ENCODE peak calls at places on chromosomes 12 and 14, in nine cellular contexts. One of them, this sample, is unnamed. For H3K9me3, the result is how much of the 10 kb centered on the place peaks cover.

GRCh38 chr12:30105505-30105904 is 321.8 kb upstream of the TMTC1 start:
- DNase-seq in tibial nerve: no peak
- DNase-seq in GM12878: no peak
- DNase-seq in A549: no peak
- DNase-seq in stomach: no peak
- DNase-seq in ovary: no peak
- DNase-seq in uterus: no peak
- DNase-seq in heart left ventricle: no peak
- DNase-seq in adrenal gland: no peak
- DNase-seq in this sample: no peak

GRCh38 chr12:27523305-27523641 is 733 bp upstream of the PPFIBP1 start:
- DNase-seq in adrenal gland: no peak
- DNase-seq in GM12878: no peak
- DNase-seq in tibial nerve: no peak
- DNase-seq in stomach: no peak
- DNase-seq in heart left ventricle: no peak
- DNase-seq in ovary: no peak
- DNase-seq in uterus: no peak
- DNase-seq in A549: no peak
- DNase-seq in this sample: no peak

GRCh38 chr12:132084681-132085635 is 59.2 kb downstream of the DDX51 start:
- DNase-seq in tibial nerve: no peak
- DNase-seq in adrenal gland: peak
- DNase-seq in stomach: peak
- DNase-seq in ovary: peak
- DNase-seq in A549: peak
- DNase-seq in GM12878: no peak
- DNase-seq in uterus: peak
- DNase-seq in heart left ventricle: peak
- DNase-seq in this sample: peak

GRCh38 chr12:131833896-131834641 is 5.9 kb downstream of the MMP17 start:
- DNase-seq in GM12878: no peak
- DNase-seq in tibial nerve: no peak
- DNase-seq in A549: peak
- DNase-seq in ovary: no peak
- DNase-seq in adrenal gland: no peak
- DNase-seq in uterus: no peak
- DNase-seq in stomach: no peak
- DNase-seq in heart left ventricle: no peak
- DNase-seq in this sample: no peak

GRCh38 chr12:75483411-75483810 is 2.9 kb downstream of the GLIPR1 start:
- DNase-seq in adrenal gland: no peak
- DNase-seq in tibial nerve: no peak
- DNase-seq in ovary: no peak
- DNase-seq in A549: no peak
- DNase-seq in GM12878: no peak
- DNase-seq in uterus: no peak
- DNase-seq in stomach: no peak
- DNase-seq in heart left ventricle: no peak
- DNase-seq in this sample: no peak

GRCh38 chr12:95695741-95696140 is 94.8 kb downstream of the NTN4 start:
- DNase-seq in stomach: no peak
- DNase-seq in A549: no peak
- DNase-seq in ovary: no peak
- DNase-seq in uterus: no peak
- DNase-seq in tibial nerve: no peak
- DNase-seq in heart left ventricle: no peak
- DNase-seq in adrenal gland: no peak
- DNase-seq in GM12878: no peak
- DNase-seq in this sample: no peak

GRCh38 chr12:24424376-24424775 is 474.9 kb upstream of the SOX5 start:
- DNase-seq in uterus: no peak
- DNase-seq in A549: no peak
- DNase-seq in adrenal gland: no peak
- DNase-seq in heart left ventricle: no peak
- DNase-seq in GM12878: no peak
- DNase-seq in tibial nerve: no peak
- DNase-seq in ovary: no peak
- DNase-seq in stomach: no peak
- DNase-seq in this sample: no peak

GRCh38 chr12:119808441-119808840 is 68.7 kb downstream of the CIT start:
- DNase-seq in A549: no peak
- DNase-seq in GM12878: no peak
- DNase-seq in tibial nerve: no peak
- DNase-seq in stomach: no peak
- DNase-seq in heart left ventricle: no peak
- DNase-seq in ovary: no peak
- DNase-seq in uterus: no peak
- DNase-seq in adrenal gland: no peak
- DNase-seq in this sample: no peak

GRCh38 chr12:131586761-131587160 is 124.1 kb upstream of the SFSWAP start:
- DNase-seq in stomach: no peak
- DNase-seq in heart left ventricle: no peak
- DNase-seq in GM12878: no peak
- DNase-seq in adrenal gland: no peak
- DNase-seq in ovary: no peak
- DNase-seq in uterus: no peak
- DNase-seq in tibial nerve: no peak
- DNase-seq in A549: no peak
- DNase-seq in this sample: no peak

GRCh38 chr12:5466521-5466960 is 34.6 kb downstream of the NTF3 start:
- DNase-seq in heart left ventricle: no peak
- DNase-seq in ovary: no peak
- DNase-seq in A549: no peak
- DNase-seq in GM12878: no peak
- DNase-seq in tibial nerve: no peak
- DNase-seq in uterus: no peak
- DNase-seq in stomach: no peak
- DNase-seq in adrenal gland: no peak
- DNase-seq in this sample: no peak

GRCh38 chr12:97148941-97149559 is 242.0 kb downstream of the NEDD1 start:
- DNase-seq in uterus: no peak
- DNase-seq in adrenal gland: peak
- DNase-seq in ovary: no peak
- DNase-seq in stomach: peak
- DNase-seq in A549: peak
- DNase-seq in tibial nerve: peak
- DNase-seq in heart left ventricle: peak
- DNase-seq in GM12878: no peak
- DNase-seq in this sample: peak

GRCh38 chr12:1590083-1590979 is 4.0 kb downstream of the FBXL14 start:
- DNase-seq in stomach: no peak
- DNase-seq in heart left ventricle: no peak
- DNase-seq in GM12878: no peak
- DNase-seq in uterus: no peak
- DNase-seq in tibial nerve: no peak
- DNase-seq in adrenal gland: no peak
- DNase-seq in ovary: peak
- DNase-seq in A549: no peak
- DNase-seq in this sample: peak

GRCh38 chr12:115880238-115880637 is 397.3 kb downstream of the MED13L start:
- DNase-seq in uterus: no peak
- DNase-seq in tibial nerve: no peak
- DNase-seq in adrenal gland: no peak
- DNase-seq in ovary: no peak
- DNase-seq in GM12878: no peak
- DNase-seq in A549: no peak
- DNase-seq in stomach: no peak
- DNase-seq in heart left ventricle: no peak
- DNase-seq in this sample: no peak

DNA sequence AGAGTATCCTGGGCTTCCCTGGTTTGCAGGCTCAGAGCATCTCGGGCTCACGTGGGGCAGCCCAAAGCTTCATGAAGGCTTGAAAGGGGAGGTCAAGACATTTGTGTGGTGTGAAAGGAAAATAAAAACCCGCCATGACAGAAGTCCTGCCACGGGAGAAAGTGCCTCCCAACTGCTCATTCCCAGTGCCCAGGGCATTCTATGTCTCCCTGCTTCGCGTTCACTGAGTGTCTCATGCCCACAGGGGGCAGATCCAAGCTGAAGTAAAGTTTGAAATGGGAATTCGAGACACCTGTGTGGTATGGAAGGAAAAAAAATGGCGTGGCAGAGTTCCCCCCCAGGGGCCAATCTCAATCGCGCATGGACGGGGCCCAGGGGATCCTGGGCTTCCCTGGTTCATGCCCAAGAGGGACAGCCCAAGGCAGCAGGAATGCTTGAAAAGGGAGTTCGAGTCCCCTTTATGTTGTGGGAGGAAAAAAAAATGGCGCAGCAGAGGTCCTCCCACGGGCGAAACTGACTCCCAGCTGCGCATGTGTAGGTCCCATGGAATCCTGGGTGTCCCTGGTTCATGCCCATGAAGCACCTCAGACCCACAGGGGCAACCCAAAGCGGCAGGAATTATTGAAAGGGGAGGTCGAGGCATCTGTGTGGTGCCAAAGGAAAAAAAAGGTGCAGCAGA is 576.7 kb downstream of the ALG10 start:
- DNase-seq in uterus: no peak
- DNase-seq in ovary: no peak
- DNase-seq in heart left ventricle: no peak
- DNase-seq in A549: no peak
- DNase-seq in GM12878: no peak
- DNase-seq in tibial nerve: no peak
- DNase-seq in adrenal gland: peak
- DNase-seq in stomach: peak
- DNase-seq in this sample: no peak
- H3K9me3 ChIP-seq in uterus: under half
- H3K9me3 ChIP-seq in ovary: under half
- H3K9me3 ChIP-seq in heart left ventricle: under half
- H3K9me3 ChIP-seq in A549: under half
- H3K9me3 ChIP-seq in GM12878: under half
- H3K9me3 ChIP-seq in tibial nerve: half or more
- H3K9me3 ChIP-seq in adrenal gland: under half
- H3K9me3 ChIP-seq in stomach: under half
- H3K9me3 ChIP-seq in this sample: under half

DNA sequence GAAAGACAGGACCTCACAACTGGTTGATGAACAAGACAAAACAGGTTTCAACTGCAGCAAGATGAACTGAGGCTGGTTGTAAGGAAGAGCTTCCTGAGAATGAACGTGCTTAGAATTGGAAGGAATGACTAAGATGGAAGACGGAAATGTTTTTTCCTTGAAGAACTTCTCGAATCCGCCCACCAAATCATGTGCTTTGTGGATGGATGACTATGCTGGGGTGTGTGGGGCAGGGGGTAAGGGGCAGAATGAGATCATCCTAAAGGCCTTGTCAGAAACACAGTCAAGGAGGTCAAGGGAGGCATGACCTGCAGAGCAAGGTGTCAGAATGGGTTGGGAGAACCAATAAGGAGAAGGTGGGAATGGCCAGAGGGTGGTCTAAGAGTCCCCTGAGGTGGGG is 84.3 kb downstream of the ACTN1 start:
- DNase-seq in uterus: no peak
- DNase-seq in GM12878: no peak
- DNase-seq in stomach: no peak
- DNase-seq in A549: no peak
- DNase-seq in heart left ventricle: no peak
- DNase-seq in ovary: no peak
- DNase-seq in adrenal gland: no peak
- DNase-seq in tibial nerve: no peak
- DNase-seq in this sample: no peak
- H3K27ac ChIP-seq in uterus: peak
- H3K27ac ChIP-seq in GM12878: no peak
- H3K27ac ChIP-seq in stomach: peak
- H3K27ac ChIP-seq in A549: no peak
- H3K27ac ChIP-seq in heart left ventricle: no peak
- H3K27ac ChIP-seq in ovary: no peak
- H3K27ac ChIP-seq in adrenal gland: no peak
- H3K27ac ChIP-seq in tibial nerve: no peak
- H3K27ac ChIP-seq in this sample: no peak

GRCh38 chr12:106357549-106358409 is at the start of gene POLR3B:
- DNase-seq in A549: peak
- DNase-seq in GM12878: peak
- DNase-seq in ovary: peak
- DNase-seq in heart left ventricle: peak
- DNase-seq in tibial nerve: peak
- DNase-seq in adrenal gland: peak
- DNase-seq in stomach: peak
- DNase-seq in uterus: peak
- DNase-seq in this sample: peak
- TF ChIP-seq POLR2A in A549: peak
- TF ChIP-seq POLR2A in GM12878: peak
- TF ChIP-seq POLR2A in ovary: peak
- TF ChIP-seq POLR2A in heart left ventricle: peak
- TF ChIP-seq POLR2A in tibial nerve: peak
- TF ChIP-seq POLR2A in adrenal gland: peak
- TF ChIP-seq POLR2A in stomach: no peak
- TF ChIP-seq POLR2A in uterus: peak
- TF ChIP-seq POLR2A in this sample: peak

DNA sequence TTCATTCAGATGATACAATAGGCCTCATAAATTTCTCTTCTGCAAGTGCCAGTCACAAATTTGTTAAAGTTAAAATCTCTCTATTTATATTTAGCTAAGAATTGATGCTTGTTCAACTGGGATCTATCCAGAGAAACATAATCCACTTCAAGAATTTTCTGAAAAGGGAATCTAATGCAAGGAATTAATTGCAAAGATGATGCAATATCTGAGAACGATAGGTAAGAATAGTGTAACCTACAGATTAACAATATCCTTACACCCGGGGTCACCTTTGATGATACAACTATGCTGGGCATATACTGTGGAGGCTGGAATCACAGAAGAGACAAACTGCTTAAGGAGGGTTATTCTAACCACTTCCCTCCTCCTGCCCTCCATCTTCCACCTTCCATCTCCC is 295.1 kb downstream of the FOXG1 start:
- DNase-seq in GM12878: no peak
- DNase-seq in tibial nerve: no peak
- DNase-seq in adrenal gland: no peak
- DNase-seq in heart left ventricle: no peak
- DNase-seq in A549: no peak
- DNase-seq in stomach: no peak
- DNase-seq in ovary: no peak
- DNase-seq in uterus: no peak
- DNase-seq in this sample: no peak
- H3K9me3 ChIP-seq in GM12878: under half
- H3K9me3 ChIP-seq in tibial nerve: under half
- H3K9me3 ChIP-seq in adrenal gland: under half
- H3K9me3 ChIP-seq in heart left ventricle: under half
- H3K9me3 ChIP-seq in A549: under half
- H3K9me3 ChIP-seq in stomach: under half
- H3K9me3 ChIP-seq in ovary: under half
- H3K9me3 ChIP-seq in uterus: under half
- H3K9me3 ChIP-seq in this sample: under half